ENCODE peak calls at places on chromosomes 3 and 15, in six cellular contexts. U is RCC 7860; B is NCI-H1930; O is activated T-cell treated with anti-CD3 and anti-CD28 coated beads, Interleukin-2, amount 50 U/mL, for 72 hours; W is NCI-H146; R is NCI-H524. Y is an unnamed sample.

GRCh38 chr3:133547432-133548041 is 25.9 kb upstream of the CDV3 start:
- DNase-seq in U (no peak), W (no peak), B (no peak), R (no peak), O (no peak), Y (no peak)

GRCh38 chr15:92322566-92323355 is 70.9 kb upstream of the ST8SIA2 start:
- DNase-seq in R (no peak), O (no peak), W (no peak), U (no peak), B (no peak), Y (no peak)

GRCh38 chr3:22176911-22177310 is 425.9 kb upstream of the ZNF385D start:
- DNase-seq in R (no peak), U (no peak), O (no peak), W (no peak), B (no peak), Y (no peak)

GRCh38 chr3:128804017-128804816 is 75.2 kb upstream of the ACAD9 start:
- DNase-seq in R (no peak), O (peak), B (no peak), W (no peak), U (peak), Y (no peak)

GRCh38 chr3:632571-633170 is 436.1 kb downstream of the CHL1 start:
- DNase-seq in R (peak), W (peak), U (peak), B (peak), O (peak), Y (peak)

GRCh38 chr3:57048728-57049127 is 11.7 kb upstream of the SPATA12 start:
- DNase-seq in W (no peak), O (no peak), B (no peak), U (no peak), R (peak), Y (no peak)

GRCh38 chr3:11919390-11919789 is 72.7 kb upstream of the TAMM41 start:
- DNase-seq in U (no peak), B (no peak), O (no peak), R (no peak), W (peak), Y (no peak)

GRCh38 chr3:24237971-24238767 is 256.5 kb downstream of the THRB start:
- DNase-seq in B (no peak), O (peak), R (peak), W (peak), U (peak), Y (peak)

GRCh38 chr3:12350151-12350813 is 61.4 kb downstream of the PPARG start:
- DNase-seq in U (no peak), R (no peak), W (no peak), O (no peak), B (no peak), Y (no peak)

GRCh38 chr15:69314174-69314573 is 15.5 kb downstream of the PAQR5 start:
- DNase-seq in B (no peak), O (no peak), W (no peak), U (no peak), R (no peak), Y (no peak)

GRCh38 chr3:188348445-188349244 is 194.7 kb downstream of the LPP start:
- DNase-seq in U (peak), W (no peak), O (no peak), R (no peak), B (no peak), Y (no peak)

GRCh38 chr3:58260733-58261132 is 23.1 kb downstream of the ABHD6 start:
- DNase-seq in U (peak), W (no peak), R (no peak), O (no peak), B (no peak), Y (peak)

GRCh38 chr3:170355738-170356595 is 1.5 kb upstream of the SKIL start:
- DNase-seq in R (peak), B (no peak), O (peak), U (peak), W (peak), Y (peak)

GRCh38 chr3:72054976-72055375 is 270.0 kb upstream of the PROK2 start:
- DNase-seq in O (no peak), W (no peak), B (no peak), R (no peak), U (no peak), Y (no peak)

GRCh38 chr3:183252973-183253363 is at the start of gene B3GNT5:
- DNase-seq in U (no peak), W (peak), B (peak), R (no peak), O (peak), Y (no peak)

GRCh38 chr3:125192190-125193035 is 20.1 kb downstream of the SLC12A8 start:
- DNase-seq in R (no peak), B (no peak), O (no peak), W (no peak), U (no peak), Y (no peak)

GRCh38 chr3:100603449-100603848 is 6.0 kb upstream of the ADGRG7 start:
- DNase-seq in B (no peak), W (no peak), R (peak), O (no peak), U (no peak), Y (peak)

GRCh38 chr15:99706557-99707303 is 26.5 kb downstream of the LYSMD4 start:
- DNase-seq in R (no peak), W (no peak), O (peak), B (no peak), U (no peak), Y (no peak)

GRCh38 chr3:44685128-44685800 is 27.2 kb upstream of the ZNF502 start:
- DNase-seq in O (peak), B (peak), R (peak), U (no peak), W (peak), Y (peak)

GRCh38 chr15:101523560-101523940 is 34.0 kb upstream of the PCSK6 start:
- DNase-seq in R (no peak), B (no peak), U (no peak), O (no peak), W (no peak), Y (no peak)

GRCh38 chr3:112738366-112738765 is 97.4 kb upstream of the CCDC80 start:
- DNase-seq in B (no peak), U (no peak), O (no peak), R (no peak), W (peak), Y (no peak)

GRCh38 chr3:123143669-123144411 is 57.9 kb upstream of the SEC22A start:
- DNase-seq in B (no peak), O (no peak), W (peak), U (peak), R (no peak), Y (peak)

GRCh38 chr3:178019645-178020044 is 516.6 kb upstream of the KCNMB2 start:
- DNase-seq in O (no peak), U (no peak), W (no peak), R (no peak), B (no peak), Y (no peak)

GRCh38 chr3:126127904-126128303 is 44.0 kb upstream of the SLC41A3 start:
- DNase-seq in O (no peak), W (no peak), U (no peak), R (no peak), B (no peak), Y (no peak)

GRCh38 chr3:170432416-170432815 is 13.7 kb downstream of the CLDN11 start:
- DNase-seq in W (no peak), R (no peak), O (no peak), U (no peak), B (no peak), Y (no peak)

GRCh38 chr3:99848433-99848832 is 30.8 kb downstream of the CMSS1 start:
- DNase-seq in W (no peak), B (no peak), R (no peak), U (no peak), O (no peak), Y (no peak)

GRCh38 chr3:55647675-55648074 is 160.6 kb upstream of the WNT5A start:
- DNase-seq in O (no peak), U (no peak), B (no peak), W (no peak), R (no peak), Y (no peak)

GRCh38 chr3:57017481-57017880 is 43.0 kb upstream of the SPATA12 start:
- DNase-seq in W (no peak), U (peak), R (no peak), B (no peak), O (no peak), Y (no peak)

GRCh38 chr3:38811822-38812221 is 4.2 kb downstream of the SCN10A start:
- DNase-seq in B (no peak), O (no peak), R (no peak), W (no peak), U (no peak), Y (no peak)

GRCh38 chr15:100958326-100959065 is 39.3 kb downstream of the LRRK1 start:
- DNase-seq in U (peak), O (no peak), B (no peak), R (no peak), W (no peak), Y (no peak)

GRCh38 chr3:160473233-160473632 is 23.6 kb upstream of the TRIM59 start:
- DNase-seq in B (no peak), W (no peak), U (no peak), R (no peak), O (no peak), Y (no peak)